ENCODE peak calls at places on chromosome 10, in eight cellular contexts. One of them, this sample, is unnamed.

GRCh38 chr10:17993361-17993760 is 41.6 kb downstream of the SLC39A12 start:
- DNase-seq in endothelial cell: no peak
- DNase-seq in fibroblast of the aortic adventitia: no peak
- DNase-seq in pancreas: no peak
- DNase-seq in cardiac fibroblast: peak
- DNase-seq in Peyer's patch: no peak
- DNase-seq in mucosa of descending colon: no peak
- DNase-seq in neural progenitor cell: no peak
- DNase-seq in this sample: no peak

GRCh38 chr10:98855403-98856189 is 380.1 kb downstream of the HPSE2 start:
- DNase-seq in Peyer's patch: no peak
- DNase-seq in fibroblast of the aortic adventitia: no peak
- DNase-seq in mucosa of descending colon: no peak
- DNase-seq in neural progenitor cell: no peak
- DNase-seq in endothelial cell: no peak
- DNase-seq in cardiac fibroblast: no peak
- DNase-seq in pancreas: no peak
- DNase-seq in this sample: no peak

GRCh38 chr10:126892150-126892872 is 12.9 kb upstream of the DOCK1 start:
- DNase-seq in cardiac fibroblast: no peak
- DNase-seq in mucosa of descending colon: no peak
- DNase-seq in Peyer's patch: no peak
- DNase-seq in fibroblast of the aortic adventitia: no peak
- DNase-seq in neural progenitor cell: no peak
- DNase-seq in endothelial cell: no peak
- DNase-seq in pancreas: no peak
- DNase-seq in this sample: no peak

GRCh38 chr10:9596368-9596920 is 1421.2 kb upstream of the CELF2 start:
- DNase-seq in neural progenitor cell: no peak
- DNase-seq in Peyer's patch: no peak
- DNase-seq in endothelial cell: no peak
- DNase-seq in fibroblast of the aortic adventitia: no peak
- DNase-seq in mucosa of descending colon: no peak
- DNase-seq in cardiac fibroblast: peak
- DNase-seq in pancreas: no peak
- DNase-seq in this sample: no peak

GRCh38 chr10:95976295-95977229 is 66.8 kb upstream of the CCNJ start:
- DNase-seq in Peyer's patch: no peak
- DNase-seq in fibroblast of the aortic adventitia: no peak
- DNase-seq in endothelial cell: no peak
- DNase-seq in neural progenitor cell: no peak
- DNase-seq in pancreas: no peak
- DNase-seq in cardiac fibroblast: no peak
- DNase-seq in mucosa of descending colon: no peak
- DNase-seq in this sample: no peak

GRCh38 chr10:78913219-78914059 is 155.3 kb upstream of the ZMIZ1 start:
- DNase-seq in endothelial cell: no peak
- DNase-seq in cardiac fibroblast: no peak
- DNase-seq in neural progenitor cell: peak
- DNase-seq in Peyer's patch: peak
- DNase-seq in fibroblast of the aortic adventitia: no peak
- DNase-seq in mucosa of descending colon: peak
- DNase-seq in pancreas: peak
- DNase-seq in this sample: no peak

GRCh38 chr10:97081621-97082235 is 104.0 kb downstream of the SLIT1 start:
- DNase-seq in endothelial cell: peak
- DNase-seq in neural progenitor cell: peak
- DNase-seq in cardiac fibroblast: peak
- DNase-seq in mucosa of descending colon: no peak
- DNase-seq in Peyer's patch: no peak
- DNase-seq in pancreas: peak
- DNase-seq in fibroblast of the aortic adventitia: peak
- DNase-seq in this sample: peak

GRCh38 chr10:89543841-89544240 is 8.4 kb upstream of the SLC16A12 start:
- DNase-seq in pancreas: no peak
- DNase-seq in Peyer's patch: no peak
- DNase-seq in fibroblast of the aortic adventitia: no peak
- DNase-seq in endothelial cell: no peak
- DNase-seq in mucosa of descending colon: no peak
- DNase-seq in cardiac fibroblast: no peak
- DNase-seq in neural progenitor cell: no peak
- DNase-seq in this sample: no peak

GRCh38 chr10:79193694-79194382 is 125.1 kb downstream of the ZMIZ1 start:
- DNase-seq in fibroblast of the aortic adventitia: no peak
- DNase-seq in endothelial cell: no peak
- DNase-seq in pancreas: no peak
- DNase-seq in mucosa of descending colon: no peak
- DNase-seq in Peyer's patch: no peak
- DNase-seq in cardiac fibroblast: no peak
- DNase-seq in neural progenitor cell: no peak
- DNase-seq in this sample: no peak

GRCh38 chr10:3245395-3245794 is 72.8 kb upstream of the PITRM1 start:
- DNase-seq in endothelial cell: no peak
- DNase-seq in cardiac fibroblast: no peak
- DNase-seq in fibroblast of the aortic adventitia: no peak
- DNase-seq in pancreas: no peak
- DNase-seq in Peyer's patch: no peak
- DNase-seq in neural progenitor cell: no peak
- DNase-seq in mucosa of descending colon: no peak
- DNase-seq in this sample: no peak

GRCh38 chr10:126598009-126598408 is 72.5 kb downstream of the C10orf90 start:
- DNase-seq in neural progenitor cell: peak
- DNase-seq in endothelial cell: peak
- DNase-seq in mucosa of descending colon: no peak
- DNase-seq in pancreas: peak
- DNase-seq in Peyer's patch: no peak
- DNase-seq in fibroblast of the aortic adventitia: peak
- DNase-seq in cardiac fibroblast: peak
- DNase-seq in this sample: peak

GRCh38 chr10:32980242-32980557 is 22.2 kb upstream of the ITGB1 start:
- DNase-seq in cardiac fibroblast: no peak
- DNase-seq in Peyer's patch: no peak
- DNase-seq in fibroblast of the aortic adventitia: no peak
- DNase-seq in endothelial cell: no peak
- DNase-seq in mucosa of descending colon: no peak
- DNase-seq in neural progenitor cell: no peak
- DNase-seq in pancreas: no peak
- DNase-seq in this sample: no peak

GRCh38 chr10:32982293-32982709 is 24.3 kb upstream of the ITGB1 start:
- DNase-seq in fibroblast of the aortic adventitia: peak
- DNase-seq in cardiac fibroblast: peak
- DNase-seq in Peyer's patch: no peak
- DNase-seq in mucosa of descending colon: no peak
- DNase-seq in pancreas: no peak
- DNase-seq in endothelial cell: no peak
- DNase-seq in neural progenitor cell: no peak
- DNase-seq in this sample: no peak

GRCh38 chr10:32981760-32982159 is 23.7 kb upstream of the ITGB1 start:
- DNase-seq in fibroblast of the aortic adventitia: peak
- DNase-seq in neural progenitor cell: no peak
- DNase-seq in cardiac fibroblast: peak
- DNase-seq in endothelial cell: no peak
- DNase-seq in Peyer's patch: no peak
- DNase-seq in mucosa of descending colon: peak
- DNase-seq in pancreas: peak
- DNase-seq in this sample: peak

GRCh38 chr10:32979041-32979440 is 21.0 kb upstream of the ITGB1 start:
- DNase-seq in Peyer's patch: no peak
- DNase-seq in fibroblast of the aortic adventitia: peak
- DNase-seq in pancreas: no peak
- DNase-seq in endothelial cell: no peak
- DNase-seq in mucosa of descending colon: no peak
- DNase-seq in cardiac fibroblast: no peak
- DNase-seq in neural progenitor cell: no peak
- DNase-seq in this sample: no peak

DNA sequence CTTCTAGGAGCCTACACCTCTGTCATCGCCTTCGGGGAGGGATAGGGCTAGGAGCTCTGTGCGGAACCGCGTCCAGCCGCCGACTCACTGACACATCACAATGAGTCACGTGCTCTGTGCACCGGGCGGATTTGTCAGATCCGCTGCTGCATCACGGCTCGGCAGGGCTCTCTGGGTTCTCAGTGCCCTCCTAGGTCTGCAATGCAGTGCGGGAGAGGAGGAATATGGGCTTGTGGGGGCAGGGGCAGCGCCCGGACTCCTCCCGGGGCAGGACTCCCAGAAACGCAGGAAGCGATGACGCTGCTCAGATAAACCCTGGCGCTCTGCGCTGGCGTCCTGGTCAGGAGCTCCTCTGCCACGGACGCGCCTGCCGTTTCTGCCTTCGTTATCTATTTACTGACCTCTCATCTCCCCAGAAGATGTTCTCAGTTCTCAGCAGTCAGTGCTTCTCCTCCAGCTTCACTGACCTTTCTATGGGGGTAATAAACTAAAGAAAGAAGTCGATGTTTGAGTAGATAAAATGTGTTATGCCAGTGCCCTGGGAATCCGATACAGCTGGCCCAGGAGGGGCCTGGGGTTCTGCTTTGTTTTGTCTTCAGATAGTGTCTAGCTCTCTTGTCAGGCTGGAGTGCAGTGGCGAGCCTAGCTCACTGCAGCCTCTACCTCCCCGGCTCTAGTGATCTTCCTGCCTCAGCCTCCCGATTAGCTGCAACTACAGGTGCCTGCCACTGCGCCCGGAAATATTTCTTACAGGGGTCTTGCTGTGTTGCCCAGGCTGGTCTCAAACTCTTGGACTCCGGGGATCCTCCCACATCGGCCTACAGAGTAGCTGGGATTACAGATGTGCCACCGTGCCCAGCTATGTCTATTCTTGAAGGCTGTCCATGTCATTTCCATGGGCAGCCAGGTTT is 22.8 kb upstream of the ITGB1 start:
- DNase-seq in mucosa of descending colon: peak
- DNase-seq in Peyer's patch: peak
- DNase-seq in cardiac fibroblast: peak
- DNase-seq in fibroblast of the aortic adventitia: peak
- DNase-seq in pancreas: peak
- DNase-seq in neural progenitor cell: peak
- DNase-seq in endothelial cell: peak
- DNase-seq in this sample: peak
- TF ChIP-seq CTCF in mucosa of descending colon: no peak
- TF ChIP-seq CTCF in Peyer's patch: peak
- TF ChIP-seq CTCF in cardiac fibroblast: no peak
- TF ChIP-seq CTCF in fibroblast of the aortic adventitia: no peak
- TF ChIP-seq CTCF in pancreas: no peak
- TF ChIP-seq CTCF in neural progenitor cell: no peak
- TF ChIP-seq CTCF in endothelial cell: no peak
- TF ChIP-seq CTCF in this sample: no peak

GRCh38 chr10:130336612-130337304 is 200.6 kb downstream of the GLRX3 start:
- DNase-seq in neural progenitor cell: peak
- DNase-seq in fibroblast of the aortic adventitia: no peak
- DNase-seq in mucosa of descending colon: no peak
- DNase-seq in pancreas: peak
- DNase-seq in Peyer's patch: no peak
- DNase-seq in endothelial cell: no peak
- DNase-seq in cardiac fibroblast: no peak
- DNase-seq in this sample: no peak

GRCh38 chr10:130337305-130337640 is 201.1 kb downstream of the GLRX3 start:
- DNase-seq in cardiac fibroblast: no peak
- DNase-seq in mucosa of descending colon: no peak
- DNase-seq in neural progenitor cell: no peak
- DNase-seq in Peyer's patch: no peak
- DNase-seq in fibroblast of the aortic adventitia: no peak
- DNase-seq in endothelial cell: no peak
- DNase-seq in pancreas: no peak
- DNase-seq in this sample: no peak

GRCh38 chr10:130335336-130335735 is 199.1 kb downstream of the GLRX3 start:
- DNase-seq in mucosa of descending colon: no peak
- DNase-seq in neural progenitor cell: no peak
- DNase-seq in endothelial cell: no peak
- DNase-seq in cardiac fibroblast: no peak
- DNase-seq in Peyer's patch: no peak
- DNase-seq in fibroblast of the aortic adventitia: no peak
- DNase-seq in pancreas: no peak
- DNase-seq in this sample: no peak

GRCh38 chr10:130329792-130330191 is 193.6 kb downstream of the GLRX3 start:
- DNase-seq in mucosa of descending colon: no peak
- DNase-seq in fibroblast of the aortic adventitia: no peak
- DNase-seq in neural progenitor cell: no peak
- DNase-seq in cardiac fibroblast: no peak
- DNase-seq in Peyer's patch: no peak
- DNase-seq in pancreas: no peak
- DNase-seq in endothelial cell: no peak
- DNase-seq in this sample: no peak

GRCh38 chr10:130333185-130333584 is 197.0 kb downstream of the GLRX3 start:
- DNase-seq in endothelial cell: no peak
- DNase-seq in Peyer's patch: no peak
- DNase-seq in pancreas: no peak
- DNase-seq in mucosa of descending colon: no peak
- DNase-seq in fibroblast of the aortic adventitia: no peak
- DNase-seq in neural progenitor cell: peak
- DNase-seq in cardiac fibroblast: no peak
- DNase-seq in this sample: no peak
- TF ChIP-seq CTCF in endothelial cell: no peak
- TF ChIP-seq CTCF in Peyer's patch: no peak
- TF ChIP-seq CTCF in pancreas: no peak
- TF ChIP-seq CTCF in mucosa of descending colon: no peak
- TF ChIP-seq CTCF in fibroblast of the aortic adventitia: no peak
- TF ChIP-seq CTCF in neural progenitor cell: peak
- TF ChIP-seq CTCF in cardiac fibroblast: no peak
- TF ChIP-seq CTCF in this sample: no peak

DNA sequence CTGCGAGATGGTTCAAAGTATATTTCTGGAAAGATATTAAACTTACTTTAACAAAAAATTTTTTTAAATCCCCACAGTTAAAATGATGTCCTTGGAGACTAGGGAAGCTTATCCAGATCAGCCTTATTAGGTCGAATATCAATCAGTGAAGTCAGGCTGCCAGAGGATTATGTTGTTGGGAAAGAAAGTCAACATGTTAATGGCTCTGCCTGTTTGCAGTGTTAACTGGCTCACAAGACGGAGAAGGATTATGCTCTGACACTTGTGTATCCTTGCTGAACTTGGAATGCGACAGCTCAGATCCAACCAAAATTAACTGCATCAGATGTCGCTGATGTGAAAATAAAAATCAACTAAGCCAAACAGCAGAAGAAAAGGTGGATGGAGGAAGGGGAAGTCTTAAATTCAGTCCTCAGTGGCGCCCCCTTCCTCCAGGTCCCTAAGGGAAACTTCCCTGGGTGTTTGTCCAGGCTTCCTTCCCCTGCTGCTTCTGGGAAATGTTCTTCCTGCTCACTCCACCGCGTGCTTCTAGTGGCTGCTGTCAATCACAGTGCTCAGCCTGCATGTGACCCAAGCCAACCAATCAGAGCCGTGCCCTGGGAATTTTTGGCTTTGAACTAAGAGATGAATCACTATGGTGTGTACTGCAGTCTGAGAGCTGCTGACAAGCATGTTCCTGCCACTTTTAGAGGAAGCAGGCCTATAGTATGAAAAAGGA is 690.4 kb upstream of the NRP1 start:
- DNase-seq in fibroblast of the aortic adventitia: no peak
- DNase-seq in mucosa of descending colon: no peak
- DNase-seq in Peyer's patch: no peak
- DNase-seq in pancreas: no peak
- DNase-seq in endothelial cell: peak
- DNase-seq in cardiac fibroblast: peak
- DNase-seq in neural progenitor cell: no peak
- DNase-seq in this sample: peak
- TF ChIP-seq CTCF in fibroblast of the aortic adventitia: no peak
- TF ChIP-seq CTCF in mucosa of descending colon: no peak
- TF ChIP-seq CTCF in Peyer's patch: no peak
- TF ChIP-seq CTCF in pancreas: no peak
- TF ChIP-seq CTCF in endothelial cell: no peak
- TF ChIP-seq CTCF in cardiac fibroblast: no peak
- TF ChIP-seq CTCF in neural progenitor cell: peak
- TF ChIP-seq CTCF in this sample: no peak

GRCh38 chr10:69636626-69637550 is 6.8 kb downstream of the FAM241B start:
- DNase-seq in cardiac fibroblast: peak
- DNase-seq in mucosa of descending colon: no peak
- DNase-seq in Peyer's patch: no peak
- DNase-seq in neural progenitor cell: peak
- DNase-seq in fibroblast of the aortic adventitia: no peak
- DNase-seq in endothelial cell: peak
- DNase-seq in pancreas: no peak
- DNase-seq in this sample: peak
- TF ChIP-seq CTCF in cardiac fibroblast: peak
- TF ChIP-seq CTCF in mucosa of descending colon: no peak
- TF ChIP-seq CTCF in Peyer's patch: peak
- TF ChIP-seq CTCF in neural progenitor cell: peak
- TF ChIP-seq CTCF in fibroblast of the aortic adventitia: peak
- TF ChIP-seq CTCF in endothelial cell: no peak
- TF ChIP-seq CTCF in pancreas: no peak
- TF ChIP-seq CTCF in this sample: no peak

This sample was measured in activated CD8-positive, alpha-beta T cell treated with anti-CD3 and anti-CD28 coated beads for 36 hours.